ENCODE peak calls at places on chromosomes 16 and 17, in five cellular contexts. U is colonic mucosa, H is left colon, J is AG04449, L is ACHN. Y is an unnamed sample.

GRCh38 chr16:85386467-85387170 is 226.5 kb upstream of the GSE1 start:
- DNase-seq in U (peak), H (peak), J (no peak), L (no peak), Y (no peak)

GRCh38 chr17:33520404-33521032 is 227.4 kb upstream of the ASIC2 start:
- DNase-seq in U (peak), H (peak), J (no peak), L (peak), Y (peak)

GRCh38 chr17:4998027-4998665 is 396 bp downstream of the KIF1C start:
- DNase-seq in U (peak), H (no peak), J (no peak), L (no peak), Y (no peak)

GRCh38 chr16:49356728-49357488 is 16.7 kb upstream of the C16orf78 start:
- DNase-seq in U (peak), H (peak), J (no peak), L (no peak), Y (peak)

GRCh38 chr17:68600881-68601564 is at the start of gene FAM20A:
- DNase-seq in U (no peak), H (peak), J (no peak), L (no peak), Y (no peak)

GRCh38 chr17:82599674-82600661 is 48.3 kb downstream of the WDR45B start:
- DNase-seq in U (no peak), H (no peak), J (no peak), L (no peak), Y (no peak)

GRCh38 chr17:38735161-38735997 is 5.2 kb downstream of the CISD3 start:
- DNase-seq in U (peak), H (peak), J (no peak), L (peak), Y (no peak)

GRCh38 chr16:989354-989814 is 7.8 kb downstream of the SOX8 start:
- DNase-seq in U (no peak), H (no peak), J (no peak), L (no peak), Y (no peak)

GRCh38 chr17:58332720-58333395 is 4.3 kb upstream of the TSPOAP1 start:
- DNase-seq in U (no peak), H (no peak), J (no peak), L (no peak), Y (no peak)

GRCh38 chr16:11580451-11581086 is 6.2 kb downstream of the LITAF start:
- DNase-seq in U (no peak), H (no peak), J (no peak), L (no peak), Y (no peak)

GRCh38 chr17:32117399-32117798 is 24.9 kb upstream of the RHOT1 start:
- DNase-seq in U (no peak), H (no peak), J (no peak), L (no peak), Y (peak)

GRCh38 chr17:61130320-61130719 is 269.3 kb upstream of the TBX2 start:
- DNase-seq in U (no peak), H (no peak), J (no peak), L (no peak), Y (no peak)

GRCh38 chr17:49890077-49890821 is 42.4 kb upstream of the TAC4 start:
- DNase-seq in U (no peak), H (no peak), J (no peak), L (no peak), Y (no peak)

GRCh38 chr16:7363397-7364053 is 30.9 kb downstream of the RBFOX1 start:
- DNase-seq in U (no peak), H (no peak), J (no peak), L (no peak), Y (no peak)

GRCh38 chr16:19898924-19899604 is 14.4 kb upstream of the GPRC5B start:
- DNase-seq in U (peak), H (peak), J (no peak), L (peak), Y (peak)

GRCh38 chr16:71542377-71542776 is 16.2 kb downstream of the CHST4 start:
- DNase-seq in U (peak), H (peak), J (no peak), L (no peak), Y (peak)

GRCh38 chr16:50741808-50742520 is at the start of gene CYLD:
- DNase-seq in U (peak), H (peak), J (peak), L (peak), Y (peak)

GRCh38 chr17:2025220-2025621 is at the start of gene RTN4RL1:
- DNase-seq in U (peak), H (peak), J (no peak), L (peak), Y (peak)

GRCh38 chr17:31596382-31597323 is 205.2 kb downstream of the RAB11FIP4 start:
- DNase-seq in U (peak), H (peak), J (peak), L (peak), Y (no peak)

GRCh38 chr17:57440522-57441269 is 184.4 kb downstream of the MSI2 start:
- DNase-seq in U (peak), H (peak), J (no peak), L (no peak), Y (peak)

GRCh38 chr17:65389426-65389825 is 172.0 kb downstream of the AXIN2 start:
- DNase-seq in U (no peak), H (no peak), J (peak), L (no peak), Y (no peak)

GRCh38 chr17:12342609-12343248 is 322.1 kb downstream of the MAP2K4 start:
- DNase-seq in U (peak), H (peak), J (no peak), L (peak), Y (peak)

GRCh38 chr17:76686538-76687277 is 24.1 kb downstream of the MXRA7 start:
- DNase-seq in U (no peak), H (no peak), J (no peak), L (no peak), Y (no peak)

GRCh38 chr16:48385272-48385953 is at the start of gene SIAH1:
- DNase-seq in U (peak), H (peak), J (no peak), L (peak), Y (peak)

GRCh38 chr16:25707982-25708583 is 16.3 kb downstream of the HS3ST4 start:
- DNase-seq in U (peak), H (peak), J (no peak), L (peak), Y (peak)